ENCODE peak calls at places on chromosome X, in four cellular contexts. One of them, this sample, is unnamed. For H3K9me3, the result is how much of the 10 kb centered on the place peaks cover.

GRCh38 chrX:56600141-56600540 is 36.7 kb downstream of the UBQLN2 start:
- DNase-seq in endodermal cell: no peak
- DNase-seq in suprapubic skin: no peak
- DNase-seq in GM23248: peak
- DNase-seq in this sample: no peak

GRCh38 chrX:121036951-121037350 is 10.5 kb upstream of the GLUD2 start:
- DNase-seq in endodermal cell: no peak
- DNase-seq in suprapubic skin: no peak
- DNase-seq in GM23248: no peak
- DNase-seq in this sample: no peak

GRCh38 chrX:13212191-13212651 is 107.6 kb downstream of the ATXN3L start:
- DNase-seq in endodermal cell: no peak
- DNase-seq in suprapubic skin: no peak
- DNase-seq in GM23248: no peak
- DNase-seq in this sample: peak

GRCh38 chrX:130741151-130741550 is 161.9 kb downstream of the ENOX2 start:
- DNase-seq in endodermal cell: no peak
- DNase-seq in suprapubic skin: no peak
- DNase-seq in GM23248: no peak
- DNase-seq in this sample: no peak

GRCh38 chrX:16466640-16467432 is 183.1 kb upstream of the S100G start:
- DNase-seq in endodermal cell: no peak
- DNase-seq in suprapubic skin: no peak
- DNase-seq in GM23248: peak
- DNase-seq in this sample: no peak

GRCh38 chrX:123464709-123465108 is 268.1 kb downstream of the THOC2 start:
- DNase-seq in endodermal cell: no peak
- DNase-seq in suprapubic skin: no peak
- DNase-seq in GM23248: no peak
- DNase-seq in this sample: no peak

GRCh38 chrX:12610079-12610478 is 181.1 kb upstream of the PRPS2 start:
- DNase-seq in endodermal cell: no peak
- DNase-seq in suprapubic skin: no peak
- DNase-seq in GM23248: peak
- DNase-seq in this sample: no peak

GRCh38 chrX:149272690-149273463 is 232.2 kb downstream of the IDS start:
- DNase-seq in endodermal cell: no peak
- DNase-seq in suprapubic skin: no peak
- DNase-seq in GM23248: no peak
- DNase-seq in this sample: no peak

GRCh38 chrX:140821280-140821679 is 111.7 kb downstream of the LINC00632 start:
- DNase-seq in endodermal cell: peak
- DNase-seq in suprapubic skin: no peak
- DNase-seq in GM23248: no peak
- DNase-seq in this sample: no peak

GRCh38 chrX:13432376-13432775 is 112.5 kb upstream of the ATXN3L start:
- DNase-seq in endodermal cell: no peak
- DNase-seq in suprapubic skin: no peak
- DNase-seq in GM23248: peak
- DNase-seq in this sample: no peak

GRCh38 chrX:54641530-54641929 is 111.5 kb downstream of the GNL3L start:
- DNase-seq in endodermal cell: peak
- DNase-seq in suprapubic skin: no peak
- DNase-seq in GM23248: no peak
- DNase-seq in this sample: no peak

GRCh38 chrX:129875669-129876068 is 30.3 kb upstream of the UTP14A start:
- DNase-seq in endodermal cell: no peak
- DNase-seq in suprapubic skin: no peak
- DNase-seq in GM23248: peak
- DNase-seq in this sample: no peak

GRCh38 chrX:17417411-17417810 is 42.4 kb downstream of the NHS start:
- DNase-seq in endodermal cell: no peak
- DNase-seq in suprapubic skin: no peak
- DNase-seq in GM23248: no peak
- DNase-seq in this sample: no peak

GRCh38 chrX:65488496-65488895 is 46.1 kb downstream of the LAS1L start:
- DNase-seq in endodermal cell: no peak
- DNase-seq in suprapubic skin: no peak
- DNase-seq in GM23248: peak
- DNase-seq in this sample: no peak

GRCh38 chrX:109270580-109271484 is 211.1 kb downstream of the GUCY2F start:
- DNase-seq in endodermal cell: no peak
- DNase-seq in suprapubic skin: no peak
- DNase-seq in GM23248: peak
- DNase-seq in this sample: no peak

GRCh38 chrX:134533952-134534351 is 74.0 kb downstream of the HPRT1 start:
- DNase-seq in endodermal cell: no peak
- DNase-seq in suprapubic skin: no peak
- DNase-seq in GM23248: no peak
- DNase-seq in this sample: no peak

GRCh38 chrX:68254738-68255645 is 178.3 kb downstream of the OPHN1 start:
- DNase-seq in endodermal cell: no peak
- DNase-seq in suprapubic skin: no peak
- DNase-seq in GM23248: no peak
- DNase-seq in this sample: no peak

GRCh38 chrX:96314974-96315373 is 369.7 kb upstream of the DIAPH2 start:
- DNase-seq in endodermal cell: no peak
- DNase-seq in suprapubic skin: no peak
- DNase-seq in GM23248: peak
- DNase-seq in this sample: no peak

GRCh38 chrX:134542485-134542884 is 82.5 kb downstream of the HPRT1 start:
- DNase-seq in endodermal cell: peak
- DNase-seq in suprapubic skin: no peak
- DNase-seq in GM23248: peak
- DNase-seq in this sample: peak

GRCh38 chrX:83022020-83022419 is 486.1 kb upstream of the POU3F4 start:
- DNase-seq in endodermal cell: peak
- DNase-seq in suprapubic skin: no peak
- DNase-seq in GM23248: no peak
- DNase-seq in this sample: no peak

GRCh38 chrX:130082244-130083106 is 27.8 kb downstream of the ELF4 start:
- DNase-seq in endodermal cell: no peak
- DNase-seq in suprapubic skin: no peak
- DNase-seq in GM23248: peak
- DNase-seq in this sample: no peak

GRCh38 chrX:12978205-12979010 is 3.5 kb downstream of the TMSB4X start:
- DNase-seq in endodermal cell: peak
- DNase-seq in suprapubic skin: no peak
- DNase-seq in GM23248: peak
- DNase-seq in this sample: peak

GRCh38 chrX:14832151-14832550 is 40.7 kb downstream of the FANCB start:
- DNase-seq in endodermal cell: no peak
- DNase-seq in suprapubic skin: no peak
- DNase-seq in GM23248: peak
- DNase-seq in this sample: no peak

GRCh38 chrX:36898301-36898700 is 109.9 kb upstream of the FAM47C start:
- DNase-seq in endodermal cell: no peak
- DNase-seq in suprapubic skin: no peak
- DNase-seq in GM23248: peak
- DNase-seq in this sample: no peak

GRCh38 chrX:75603833-75604232 is 81.0 kb upstream of the ZDHHC15 start:
- DNase-seq in endodermal cell: no peak
- DNase-seq in suprapubic skin: no peak
- DNase-seq in GM23248: peak
- DNase-seq in this sample: no peak

GRCh38 chrX:6021316-6022091 is 207.2 kb downstream of the NLGN4X start:
- DNase-seq in endodermal cell: peak
- DNase-seq in suprapubic skin: no peak
- DNase-seq in GM23248: peak
- DNase-seq in this sample: peak

GRCh38 chrX:11533211-11533651 is 132.5 kb downstream of the ARHGAP6 start:
- DNase-seq in endodermal cell: no peak
- DNase-seq in suprapubic skin: no peak
- DNase-seq in GM23248: peak
- DNase-seq in this sample: no peak

GRCh38 chrX:138710866-138711331 is 618 bp downstream of the FGF13 start:
- DNase-seq in endodermal cell: peak
- DNase-seq in suprapubic skin: no peak
- DNase-seq in GM23248: peak
- DNase-seq in this sample: no peak

GRCh38 chrX:11757729-11758399 is at the start of gene MSL3:
- DNase-seq in endodermal cell: peak
- DNase-seq in suprapubic skin: peak
- DNase-seq in GM23248: peak
- DNase-seq in this sample: peak

GRCh38 chrX:97057349-97057909 is 173.7 kb downstream of the RPA4 start:
- DNase-seq in endodermal cell: no peak
- DNase-seq in suprapubic skin: no peak
- DNase-seq in GM23248: no peak
- DNase-seq in this sample: no peak

GRCh38 chrX:115625577-115626301 is 64.8 kb downstream of the PLS3 start:
- DNase-seq in endodermal cell: no peak
- DNase-seq in suprapubic skin: no peak
- DNase-seq in GM23248: peak
- DNase-seq in this sample: no peak

GRCh38 chrX:108664701-108665100 is 71.7 kb downstream of the IRS4 start:
- DNase-seq in endodermal cell: no peak
- DNase-seq in suprapubic skin: no peak
- DNase-seq in GM23248: no peak
- DNase-seq in this sample: no peak

GRCh38 chrX:123732679-123733363 is at the start of gene THOC2:
- DNase-seq in endodermal cell: peak
- DNase-seq in suprapubic skin: peak
- DNase-seq in GM23248: peak
- DNase-seq in this sample: peak

GRCh38 chrX:43562372-43562771 is 93.7 kb upstream of the MAOA start:
- DNase-seq in endodermal cell: no peak
- DNase-seq in suprapubic skin: no peak
- DNase-seq in GM23248: no peak
- DNase-seq in this sample: no peak

DNA sequence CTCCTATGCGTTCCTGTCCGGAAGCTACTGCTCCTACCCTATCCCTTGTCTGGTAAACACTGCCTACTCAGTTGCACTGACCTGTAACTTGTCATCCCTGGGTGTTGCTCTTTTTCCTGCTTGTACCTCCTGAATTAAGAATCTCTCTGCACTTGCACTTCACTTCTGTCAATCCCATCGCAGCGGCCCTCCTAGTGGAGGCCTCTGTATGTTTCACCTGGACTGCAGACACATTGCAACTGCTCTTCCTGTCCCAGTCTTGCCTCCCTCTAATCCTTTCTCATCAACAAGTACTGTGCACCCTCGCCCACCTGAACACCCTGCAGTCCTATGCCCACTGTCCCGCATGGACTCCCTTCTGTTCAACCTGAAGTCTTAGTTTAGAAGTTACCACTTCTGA is 8.0 kb downstream of the GK start:
- DNase-seq in endodermal cell: no peak
- DNase-seq in suprapubic skin: no peak
- DNase-seq in GM23248: no peak
- DNase-seq in this sample: no peak
- H3K4me3 ChIP-seq in endodermal cell: no peak
- H3K4me3 ChIP-seq in suprapubic skin: no peak
- H3K4me3 ChIP-seq in GM23248: no peak
- H3K4me3 ChIP-seq in this sample: no peak

DNA sequence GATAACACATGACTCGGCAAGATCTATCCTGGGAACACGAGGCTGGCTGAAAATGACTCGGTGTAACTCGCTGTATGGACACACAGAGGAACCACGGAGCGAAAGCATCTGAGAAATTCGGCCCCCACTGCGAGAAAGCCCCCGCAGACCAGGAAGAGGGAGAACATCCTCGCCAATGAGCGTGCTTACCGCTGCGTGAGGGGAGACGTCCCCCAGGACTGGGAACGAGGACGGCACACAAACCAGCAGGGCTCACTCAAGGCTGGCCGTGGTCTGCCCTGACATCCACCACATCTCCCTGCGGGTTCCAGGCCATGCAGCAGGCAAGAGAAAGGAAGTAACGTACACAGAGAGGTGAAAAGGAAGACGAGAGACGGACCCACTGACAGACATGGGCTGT is 17.6 kb upstream of the GTPBP6 start:
- DNase-seq in endodermal cell: no peak
- DNase-seq in suprapubic skin: no peak
- DNase-seq in GM23248: no peak
- DNase-seq in this sample: no peak
- H3K9me3 ChIP-seq in endodermal cell: under half
- H3K9me3 ChIP-seq in suprapubic skin: under half
- H3K9me3 ChIP-seq in GM23248: under half
- H3K9me3 ChIP-seq in this sample: under half

GRCh38 chrX:29530520-29530919 is 684.8 kb upstream of the MAGEB2 start:
- DNase-seq in endodermal cell: no peak
- DNase-seq in suprapubic skin: no peak
- DNase-seq in GM23248: peak
- DNase-seq in this sample: no peak

GRCh38 chrX:29531336-29531735 is 684.0 kb upstream of the MAGEB2 start:
- DNase-seq in endodermal cell: no peak
- DNase-seq in suprapubic skin: no peak
- DNase-seq in GM23248: no peak
- DNase-seq in this sample: no peak

GRCh38 chrX:29541038-29541437 is 674.3 kb upstream of the MAGEB2 start:
- DNase-seq in endodermal cell: no peak
- DNase-seq in suprapubic skin: no peak
- DNase-seq in GM23248: no peak
- DNase-seq in this sample: no peak

DNA sequence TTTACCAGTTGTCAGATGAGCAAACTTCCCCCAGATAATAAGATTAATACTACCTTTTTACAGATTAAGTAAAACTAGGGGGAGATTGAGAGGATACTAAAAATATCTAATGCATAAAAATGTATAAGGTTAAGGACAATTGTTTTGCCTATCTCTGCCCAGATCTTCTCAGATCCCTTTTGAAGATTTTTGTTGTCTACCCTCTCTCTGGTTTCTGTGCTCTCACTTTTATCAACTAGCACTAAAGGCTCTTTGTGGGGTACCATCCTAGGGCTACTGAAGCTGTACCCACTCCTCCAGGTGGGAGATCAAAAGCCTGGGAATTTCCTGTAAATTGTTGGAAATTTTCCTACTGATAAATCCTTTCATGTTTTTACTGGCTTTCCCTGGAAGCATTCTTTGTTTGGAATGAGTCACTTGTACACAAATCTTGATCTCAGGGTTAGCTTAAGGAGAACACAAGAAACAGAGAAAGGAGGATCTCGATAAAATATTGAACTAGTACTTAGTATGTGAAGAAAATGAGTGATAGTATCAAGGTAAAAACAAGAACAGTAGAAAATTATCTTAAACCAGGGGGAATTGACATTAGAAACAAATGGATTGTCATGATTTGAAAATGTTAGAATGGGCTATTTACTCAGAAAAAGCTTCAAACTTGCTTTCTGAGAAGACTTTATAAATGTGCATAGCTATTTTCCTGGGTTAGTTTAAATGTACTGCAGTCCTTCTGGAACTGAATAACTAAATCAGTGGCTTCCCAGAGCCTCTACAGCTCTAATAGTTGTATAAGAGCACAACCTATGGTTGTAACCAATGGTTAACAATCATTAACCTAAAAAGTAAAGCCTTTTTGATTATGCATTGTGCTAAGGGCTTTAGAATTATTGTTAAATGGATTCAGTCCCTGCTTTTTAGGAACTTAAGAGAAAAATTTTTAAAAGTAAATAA is 679.9 kb upstream of the MAGEB2 start:
- DNase-seq in endodermal cell: no peak
- DNase-seq in suprapubic skin: no peak
- DNase-seq in GM23248: peak
- DNase-seq in this sample: no peak
- H3K4me3 ChIP-seq in endodermal cell: no peak
- H3K4me3 ChIP-seq in suprapubic skin: no peak
- H3K4me3 ChIP-seq in GM23248: no peak
- H3K4me3 ChIP-seq in this sample: no peak

GRCh38 chrX:51568586-51568985 is 50.1 kb downstream of the CENPVL3 start:
- DNase-seq in endodermal cell: no peak
- DNase-seq in suprapubic skin: no peak
- DNase-seq in GM23248: peak
- DNase-seq in this sample: no peak
- H3K9me3 ChIP-seq in endodermal cell: under half
- H3K9me3 ChIP-seq in suprapubic skin: under half
- H3K9me3 ChIP-seq in GM23248: under half
- H3K9me3 ChIP-seq in this sample: under half

This sample was measured in WERI-Rb-1.